ENCODE peak calls at places on chromosomes 16 and 17, in seven cellular contexts. O is mammary epithelial cell, I is GM12891, D is hepatic stellate cell, K is fibroblast of the conjunctiva, A is amygdala, U is Ammon's horn. E is an unnamed sample.

GRCh38 chr17:17235212-17236174 is 1.5 kb downstream of the FLCN start:
- DNase-seq in O (peak), I (no peak), D (no peak), K (no peak), A (peak), U (peak), E (peak)

GRCh38 chr17:42744283-42744805 is 496 bp downstream of the EZH1 start:
- DNase-seq in O (peak), I (peak), D (peak), K (no peak), A (peak), U (peak), E (no peak)

GRCh38 chr17:68759343-68760140 is 158.4 kb upstream of the FAM20A start:
- DNase-seq in O (peak), I (peak), D (peak), K (peak), A (peak), U (peak), E (peak)

GRCh38 chr17:73155410-73156165 is 9.2 kb upstream of the SSTR2 start:
- DNase-seq in O (no peak), I (no peak), D (no peak), K (no peak), A (peak), U (peak), E (no peak)

GRCh38 chr16:80824623-80825364 is 20.4 kb upstream of the CDYL2 start:
- DNase-seq in O (peak), I (no peak), D (peak), K (peak), A (no peak), U (peak), E (peak)

GRCh38 chr17:50163846-50164696 is 1.7 kb upstream of the SGCA start:
- DNase-seq in O (no peak), I (no peak), D (no peak), K (no peak), A (no peak), U (no peak), E (no peak)

GRCh38 chr16:15672514-15673167 is 22.6 kb downstream of the NDE1 start:
- DNase-seq in O (peak), I (no peak), D (peak), K (peak), A (peak), U (peak), E (peak)

GRCh38 chr17:66767164-66767933 is 67.6 kb upstream of the CACNG5 start:
- DNase-seq in O (no peak), I (no peak), D (no peak), K (no peak), A (no peak), U (no peak), E (no peak)

GRCh38 chr16:63655846-63656245 is 1466.0 kb downstream of the CDH11 start:
- DNase-seq in O (peak), I (no peak), D (no peak), K (no peak), A (no peak), U (no peak), E (no peak)

GRCh38 chr17:47615766-47616424 is 33.8 kb upstream of the KPNB1 start:
- DNase-seq in O (peak), I (no peak), D (no peak), K (peak), A (no peak), U (peak), E (no peak)

GRCh38 chr17:42672038-42672437 is 4.8 kb downstream of the PLEKHH3 start:
- DNase-seq in O (peak), I (no peak), D (no peak), K (no peak), A (no peak), U (no peak), E (no peak)

GRCh38 chr17:61318684-61319098 is 81.0 kb upstream of the TBX2 start:
- DNase-seq in O (no peak), I (no peak), D (no peak), K (no peak), A (no peak), U (no peak), E (no peak)

GRCh38 chr16:67804853-67805542 is 1.4 kb downstream of the RANBP10 start:
- DNase-seq in O (no peak), I (no peak), D (no peak), K (no peak), A (no peak), U (no peak), E (no peak)

GRCh38 chr17:77233635-77234334 is 93.0 kb downstream of the SEC14L1 start:
- DNase-seq in O (peak), I (peak), D (peak), K (peak), A (no peak), U (no peak), E (peak)

GRCh38 chr17:73151888-73152633 is 12.7 kb upstream of the SSTR2 start:
- DNase-seq in O (no peak), I (no peak), D (no peak), K (no peak), A (no peak), U (no peak), E (no peak)

GRCh38 chr17:38421224-38421841 is 6.9 kb upstream of the ARHGAP23 start:
- DNase-seq in O (no peak), I (no peak), D (peak), K (no peak), A (no peak), U (no peak), E (no peak)

GRCh38 chr16:88846088-88846487 is 10.7 kb downstream of the GALNS start:
- DNase-seq in O (no peak), I (no peak), D (no peak), K (no peak), A (no peak), U (no peak), E (no peak)